ENCODE peak calls at places on chromosome 13, in five cellular contexts. J, Q, A, Z and L are unnamed samples. For H3K9me3, the result is how much of the 10 kb centered on the place peaks cover.

GRCh38 chr13:51230473-51231105 is 8.4 kb downstream of the FAM124A start:
- DNase-seq in Z (peak), J (no peak), Q (peak), A (peak), L (peak)

GRCh38 chr13:49295231-49295630 is 47.5 kb downstream of the CDADC1 start:
- DNase-seq in A (no peak), J (no peak), Q (no peak), Z (no peak), L (peak)

GRCh38 chr13:27171244-27171829 is at the start of gene USP12:
- DNase-seq in Z (no peak), Q (no peak), J (peak), A (peak), L (peak)

GRCh38 chr13:58025821-58026220 is 394.3 kb downstream of the PCDH17 start:
- DNase-seq in Q (no peak), Z (no peak), A (no peak), J (no peak), L (no peak)

GRCh38 chr13:26220575-26220974 is 1.5 kb downstream of the RNF6 start:
- DNase-seq in J (no peak), Z (no peak), A (no peak), Q (no peak), L (no peak)

GRCh38 chr13:65594255-65594654 is 1635.9 kb downstream of the PCDH9 start:
- DNase-seq in J (no peak), A (no peak), Z (no peak), Q (no peak), L (no peak)

GRCh38 chr13:58080806-58081205 is 449.3 kb downstream of the PCDH17 start:
- DNase-seq in Q (no peak), A (no peak), J (no peak), Z (no peak), L (no peak)

GRCh38 chr13:109764045-109764444 is 22.3 kb downstream of the IRS2 start:
- DNase-seq in A (no peak), Z (peak), J (no peak), Q (no peak), L (no peak)

GRCh38 chr13:48647625-48648024 is 6.1 kb upstream of the CYSLTR2 start:
- DNase-seq in Q (no peak), J (peak), A (no peak), Z (no peak), L (no peak)

GRCh38 chr13:78137404-78138142 is 218.9 kb upstream of the EDNRB start:
- DNase-seq in Z (peak), A (no peak), Q (no peak), J (peak), L (no peak)

GRCh38 chr13:98890186-98890585 is 87.7 kb downstream of the DOCK9 start:
- DNase-seq in A (no peak), J (no peak), Q (peak), Z (peak), L (no peak)

GRCh38 chr13:44759222-44759721 is 183.1 kb upstream of the TSC22D1 start:
- DNase-seq in J (peak), Q (no peak), Z (no peak), A (no peak), L (no peak)

GRCh38 chr13:46469064-46469463 is 82.0 kb upstream of the RUBCNL start:
- DNase-seq in J (no peak), Z (no peak), Q (no peak), A (no peak), L (no peak)

GRCh38 chr13:79909664-79910063 is 428.7 kb downstream of the NDFIP2 start:
- DNase-seq in Q (no peak), Z (no peak), A (no peak), J (no peak), L (no peak)

GRCh38 chr13:79910869-79911540 is 429.9 kb downstream of the SPRY2 start:
- DNase-seq in J (no peak), A (no peak), Z (no peak), Q (no peak), L (no peak)

GRCh38 chr13:79915386-79915785 is 425.5 kb downstream of the SPRY2 start:
- DNase-seq in Q (no peak), Z (no peak), J (no peak), A (no peak), L (no peak)

GRCh38 chr13:79912403-79912802 is 428.5 kb downstream of the SPRY2 start:
- DNase-seq in J (no peak), Z (no peak), Q (no peak), A (no peak), L (no peak)

GRCh38 chr13:79913141-79913827 is 427.6 kb downstream of the SPRY2 start:
- DNase-seq in A (no peak), Q (no peak), Z (no peak), J (no peak), L (no peak)
- H3K4me3 ChIP-seq in A (no peak), Q (no peak), Z (no peak), J (no peak), L (no peak)

GRCh38 chr13:64369121-64369520 is 2861.0 kb downstream of the PCDH9 start:
- DNase-seq in Q (no peak), J (no peak), Z (no peak), A (no peak), L (no peak)
- H3K9me3 ChIP-seq in Q (under half), J (half or more), Z (under half), A (under half), L (under half)

DNA sequence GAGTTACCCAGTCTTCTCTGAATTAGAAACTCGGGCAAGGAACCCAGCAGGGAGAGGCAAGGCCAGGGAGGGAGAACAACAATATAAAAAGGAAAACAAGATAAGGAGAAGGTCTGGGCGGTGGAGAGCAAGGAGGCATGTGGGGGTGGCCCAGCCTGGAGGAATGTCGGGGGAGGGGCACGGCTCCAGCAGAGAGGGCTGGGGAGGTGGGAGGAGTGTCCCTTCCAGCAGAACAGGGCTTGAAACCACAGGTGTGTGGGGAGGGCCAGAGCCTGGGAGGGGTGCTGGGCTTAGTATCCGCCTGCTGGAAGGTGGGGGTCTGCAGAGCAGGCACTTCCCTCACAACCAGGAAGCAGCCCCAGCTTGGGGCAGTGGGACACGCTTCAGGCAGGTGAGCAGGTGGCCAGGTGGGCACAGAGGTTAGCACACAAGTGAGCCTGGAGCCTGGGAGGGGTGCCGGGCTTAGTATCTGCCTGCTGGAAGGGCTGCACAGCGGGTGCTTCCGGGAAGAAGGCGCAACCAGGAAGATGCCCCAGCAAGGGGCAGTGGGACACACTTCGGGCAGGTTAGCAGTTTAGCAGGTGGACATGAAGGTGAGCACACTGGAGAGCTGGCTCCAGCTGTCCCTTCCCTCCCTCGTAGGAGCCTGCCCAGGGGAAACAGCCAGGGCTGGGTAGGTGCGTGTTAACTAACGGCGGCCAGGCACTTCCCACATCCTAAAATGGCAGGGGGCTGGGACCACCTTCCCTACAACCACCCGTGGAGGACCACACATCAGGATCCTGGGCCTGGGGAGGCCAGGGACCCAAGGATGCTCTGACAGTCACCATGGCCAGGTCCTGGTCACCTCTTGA is 3.1 kb downstream of the GAS6 start:
- DNase-seq in Q (no peak), A (no peak), Z (peak), J (peak), L (peak)
- H3K4me3 ChIP-seq in Q (peak), A (peak), Z (no peak), J (no peak), L (no peak)

GRCh38 chr13:103634066-103634465 is 567.8 kb upstream of the SLC10A2 start:
- DNase-seq in Q (no peak), Z (no peak), A (no peak), J (no peak), L (no peak)

GRCh38 chr13:103640617-103641016 is 574.4 kb upstream of the SLC10A2 start:
- DNase-seq in Q (no peak), A (no peak), J (no peak), Z (no peak), L (no peak)

GRCh38 chr13:103638706-103639105 is 572.5 kb upstream of the SLC10A2 start:
- DNase-seq in J (no peak), Z (no peak), A (no peak), Q (no peak), L (no peak)

GRCh38 chr13:103639326-103639725 is 573.1 kb upstream of the SLC10A2 start:
- DNase-seq in Q (no peak), A (no peak), Z (no peak), J (no peak), L (no peak)
- H3K9me3 ChIP-seq in Q (under half), A (under half), Z (under half), J (under half), L (under half)